ENCODE peak calls at places on chromosomes 7 and 10, in five cellular contexts. P, C, Q, B and S are unnamed samples.
A peak's percentile ranks its signal among the peaks of the same experiment; 100 is the strongest.

GRCh38 chr7:20279979-20280378 is 50.7 kb upstream of the ITGB8 start:
- ATAC-seq in C (no peak), Q (peak; percentile 7), B (peak; percentile 17), P (no peak), S (no peak)

GRCh38 chr10:116247701-116248100 is 25.3 kb downstream of the GFRA1 start:
- ATAC-seq in C (no peak), P (no peak), B (no peak), Q (no peak), S (no peak)

GRCh38 chr10:102628451-102628911 is 15.8 kb upstream of the TRIM8 start:
- ATAC-seq in C (peak; percentile 4), P (peak; percentile 9), Q (no peak), B (no peak), S (peak; percentile 14)

GRCh38 chr10:21278491-21279216 is 246.8 kb downstream of the SKIDA1 start:
- ATAC-seq in P (peak; percentile 93), C (peak; percentile 99), B (peak; percentile 99), Q (peak; percentile 100), S (peak; percentile 85)

GRCh38 chr7:105776068-105776790 is 100.2 kb downstream of the ATXN7L1 start:
- ATAC-seq in B (peak; percentile 76), Q (no peak), P (peak; percentile 63), C (peak; percentile 100), S (peak; percentile 88)

GRCh38 chr10:23315966-23316365 is 28.6 kb downstream of the C10orf67 start:
- ATAC-seq in P (no peak), B (no peak), C (no peak), Q (no peak), S (no peak)

GRCh38 chr7:122675621-122676020 is 23.3 kb downstream of the RNF133 start:
- ATAC-seq in C (no peak), B (no peak), P (no peak), Q (no peak), S (no peak)

GRCh38 chr10:120381924-120382323 is 75.1 kb upstream of the PLPP4 start:
- ATAC-seq in C (no peak), B (no peak), P (no peak), Q (no peak), S (no peak)

GRCh38 chr7:47518827-47519226 is 63.1 kb downstream of the TNS3 start:
- ATAC-seq in C (peak; percentile 90), Q (no peak), B (no peak), P (no peak), S (no peak)
- TF ChIP-seq EP300 in C (peak; percentile 58), Q (no peak), B (no peak), P (no peak), S (no peak)

DNA sequence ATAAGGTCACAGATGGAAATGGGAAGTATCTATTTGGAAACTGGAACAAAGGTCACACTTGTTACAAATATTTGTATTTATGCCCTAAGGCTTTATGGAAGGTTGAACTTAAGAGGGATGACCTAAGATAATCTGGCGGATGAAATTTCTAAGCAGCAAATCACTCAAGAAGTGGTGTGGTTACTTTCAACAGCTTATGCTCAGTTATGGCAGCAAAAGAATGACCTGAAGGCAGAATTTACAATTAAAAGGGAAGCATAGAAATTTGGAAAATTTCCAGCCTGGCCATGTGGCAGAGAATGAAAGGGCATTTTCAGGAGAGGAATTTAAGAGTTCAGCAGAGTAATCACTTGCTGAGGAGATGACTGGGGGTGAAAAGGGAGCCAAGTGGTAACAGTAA is 95.8 kb upstream of the TNS3 start:
- ATAC-seq in C (no peak), P (no peak), B (no peak), Q (no peak), S (no peak)
- H3K4me1 ChIP-seq in C (peaks cover 65% of the 10 kb centered on the region), P (no peaks in the 10 kb centered on the region), B (no peaks in the 10 kb centered on the region), Q (no peaks in the 10 kb centered on the region), S (no peaks in the 10 kb centered on the region)

GRCh38 chr7:74083117-74083876 is at the start of gene LIMK1:
- ATAC-seq in P (peak; percentile 86), Q (peak; percentile 81), B (peak; percentile 85), C (peak; percentile 81), S (peak; percentile 87)
- TF ChIP-seq POLR2AphosphoS5 in P (no peak), Q (no peak), B (peak; percentile 63), C (peak; percentile 35), S (no peak)

GRCh38 chr10:74334221-74334620 is 183.2 kb downstream of the ADK start:
- ATAC-seq in C (no peak), P (no peak), Q (no peak), B (no peak), S (no peak)

GRCh38 chr10:74333174-74333573 is 182.2 kb downstream of the ADK start:
- ATAC-seq in Q (no peak), C (no peak), P (no peak), B (no peak), S (no peak)

GRCh38 chr10:74332398-74332797 is 181.4 kb downstream of the ADK start:
- ATAC-seq in P (no peak), Q (no peak), B (no peak), C (no peak), S (no peak)

GRCh38 chr10:74337330-74338016 is 186.5 kb downstream of the ADK start:
- ATAC-seq in P (no peak), B (no peak), Q (no peak), C (no peak), S (no peak)
- TF ChIP-seq EP300 in P (no peak), B (no peak), Q (no peak), C (no peak), S (no peak)

DNA sequence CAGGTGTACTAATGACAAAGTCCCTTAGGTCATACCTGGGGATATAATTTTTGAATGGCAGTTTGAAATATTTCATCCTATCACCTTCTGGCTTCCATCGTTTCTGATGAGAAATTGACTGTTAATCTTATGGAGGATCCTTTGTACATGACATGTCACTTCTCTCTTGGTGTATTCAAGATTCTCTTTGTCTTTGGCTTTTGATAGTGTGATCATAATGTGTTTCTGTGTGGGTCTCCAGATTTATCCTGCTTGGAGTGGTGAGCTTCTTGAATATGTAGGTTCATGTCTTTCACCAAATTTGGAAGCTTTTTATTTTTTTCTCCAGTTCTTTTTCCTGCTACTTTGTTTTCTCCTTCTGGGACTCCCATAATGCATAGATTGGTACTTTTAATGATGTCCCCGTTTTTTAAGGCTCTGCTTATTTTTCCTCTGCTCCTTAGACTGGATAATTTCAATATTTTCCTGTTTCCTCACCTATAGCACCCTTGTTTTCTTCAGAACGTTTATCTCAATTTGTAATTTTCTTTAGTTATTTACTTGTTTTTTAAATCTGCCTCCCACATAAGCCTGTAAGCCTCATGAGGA is 4.4 kb downstream of the RBM33 start:
- ATAC-seq in C (no peak), Q (no peak), B (no peak), P (no peak), S (no peak)
- H3K4me1 ChIP-seq in C (peaks cover 79% of the 10 kb centered on the region), Q (peaks cover 3% of the 10 kb centered on the region), B (peaks cover 6% of the 10 kb centered on the region), P (peaks cover 52% of the 10 kb centered on the region), S (peaks cover 44% of the 10 kb centered on the region)

DNA sequence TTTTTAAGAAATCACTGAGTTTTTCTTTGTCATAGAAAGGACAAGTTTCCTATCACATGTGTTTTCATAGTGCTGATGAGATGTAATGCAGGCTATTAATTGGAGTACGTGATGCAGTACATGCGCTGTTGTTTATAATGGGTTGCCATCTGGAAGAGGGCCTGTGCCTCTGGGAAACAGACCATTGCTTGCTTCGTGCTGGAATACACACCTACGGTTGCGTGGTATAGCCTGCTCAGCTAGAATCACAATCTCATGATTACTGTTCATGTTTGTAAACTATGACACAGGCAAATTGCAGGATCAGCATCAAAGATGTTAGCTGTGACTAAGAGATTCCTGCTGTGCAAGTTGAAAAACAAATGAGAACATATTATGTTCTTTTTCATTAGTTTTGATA is 107.2 kb upstream of the STEAP1B start:
- ATAC-seq in C (no peak), B (no peak), Q (no peak), P (no peak), S (peak; percentile 73)
- TF ChIP-seq POLR2AphosphoS5 in C (no peak), B (no peak), Q (no peak), P (no peak), S (peak; percentile 53)

GRCh38 chr10:124916585-124917167 is 25.2 kb upstream of the ZRANB1 start:
- ATAC-seq in Q (peak; percentile 97), P (peak; percentile 98), B (peak; percentile 92), C (peak; percentile 96), S (peak; percentile 99)
- TF ChIP-seq EP300 in Q (no peak), P (no peak), B (no peak), C (no peak), S (no peak)

GRCh38 chr7:2657208-2657607 is 25.4 kb downstream of the TTYH3 start:
- ATAC-seq in C (no peak), P (no peak), Q (no peak), B (no peak), S (no peak)

GRCh38 chr7:2654059-2654458 is 22.3 kb downstream of the TTYH3 start:
- ATAC-seq in C (no peak), B (no peak), P (no peak), Q (no peak), S (no peak)

GRCh38 chr7:2658941-2659340 is 27.2 kb downstream of the TTYH3 start:
- ATAC-seq in C (no peak), P (no peak), Q (no peak), B (no peak), S (no peak)

GRCh38 chr7:2657920-2658671 is 26.3 kb downstream of the TTYH3 start:
- ATAC-seq in P (no peak), B (no peak), C (no peak), Q (no peak), S (no peak)

DNA sequence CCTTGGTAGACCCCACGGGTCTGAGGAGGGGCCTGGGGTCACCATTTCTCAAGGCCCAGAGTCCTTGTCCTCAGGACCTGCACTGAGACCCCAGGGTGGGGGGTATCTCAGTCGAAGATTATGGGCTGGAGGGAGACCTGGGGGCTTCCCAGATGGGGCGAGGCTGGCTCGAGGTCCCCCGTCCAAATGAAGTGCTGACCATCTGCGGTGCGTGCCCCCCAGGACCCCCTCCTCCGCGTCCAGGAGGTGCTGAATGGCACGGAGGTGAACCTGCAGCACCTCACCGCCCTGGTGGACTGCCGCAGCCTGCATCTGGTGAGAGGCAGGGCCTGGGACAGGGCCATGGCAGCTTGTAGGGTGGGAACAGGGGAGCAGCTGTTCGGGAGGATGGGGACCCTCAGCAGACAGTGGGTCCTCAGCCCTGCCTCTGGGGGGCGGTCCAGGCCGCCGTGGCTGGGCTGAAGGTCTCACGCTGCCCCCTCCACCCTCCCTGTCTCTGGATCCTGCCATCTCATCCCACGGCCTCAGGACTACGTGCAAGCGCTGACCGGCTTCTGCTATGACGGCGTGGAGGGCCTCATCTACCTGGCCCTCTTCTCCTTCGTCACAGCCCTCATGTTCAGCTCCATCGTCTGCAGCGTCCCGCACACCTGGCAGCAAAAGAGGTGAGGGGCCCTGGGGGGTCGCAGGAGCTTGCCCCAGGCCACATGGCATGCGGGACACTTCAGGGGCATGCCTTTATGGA is 24.3 kb downstream of the TTYH3 start:
- ATAC-seq in C (no peak), P (no peak), B (no peak), Q (no peak), S (no peak)
- H3K4me1 ChIP-seq in C (no peaks in the 10 kb centered on the region), P (no peaks in the 10 kb centered on the region), B (peaks cover 4% of the 10 kb centered on the region), Q (no peaks in the 10 kb centered on the region), S (no peaks in the 10 kb centered on the region)

GRCh38 chr7:100676501-100677306 is 3.2 kb downstream of the GNB2 start:
- ATAC-seq in B (no peak), P (no peak), C (no peak), Q (no peak), S (no peak)

GRCh38 chr7:100673942-100674431 is 447 bp downstream of the GNB2 start:
- ATAC-seq in B (peak; percentile 4), P (no peak), Q (peak; percentile 4), C (peak; percentile 3), S (peak; percentile 3)

GRCh38 chr7:100677308-100678095 is 4.0 kb downstream of the GNB2 start:
- ATAC-seq in Q (no peak), P (no peak), C (no peak), B (no peak), S (no peak)

GRCh38 chr7:100674441-100675407 is 1.2 kb downstream of the GNB2 start:
- ATAC-seq in Q (peak; percentile 7), C (peak; percentile 21), P (no peak), B (peak; percentile 25), S (no peak)

GRCh38 chr7:100675581-100676350 is 2.2 kb downstream of the GNB2 start:
- ATAC-seq in B (peak; percentile 31), P (peak; percentile 19), Q (peak; percentile 60), C (no peak), S (peak; percentile 19)
- TF ChIP-seq POLR2AphosphoS5 in B (no peak), P (peak; percentile 78), Q (no peak), C (no peak), S (no peak)